ENCODE peak calls at places on chromosomes 5 and 9, in eight cellular contexts. S, J, R, Z, D, X, Q and V are unnamed samples. For H3K9me3 and H3K27me3, the result is how much of the 10 kb centered on the place peaks cover.

GRCh38 chr9:22227986-22228385 is 218.6 kb upstream of the DMRTA1 start:
- DNase-seq in S (no peak), J (no peak), R (no peak), Z (no peak), D (no peak), X (no peak), Q (no peak), V (no peak)

GRCh38 chr9:33687779-33688178 is 107.6 kb upstream of the PRSS3 start:
- DNase-seq in S (no peak), J (peak), R (no peak), Z (no peak), D (no peak), X (no peak), Q (no peak), V (no peak)

GRCh38 chr9:87035868-87036267 is 88.6 kb upstream of the GAS1 start:
- DNase-seq in S (no peak), J (no peak), R (no peak), Z (no peak), D (no peak), X (peak), Q (peak), V (no peak)

GRCh38 chr5:89686081-89686765 is 723.3 kb downstream of the CETN3 start:
- DNase-seq in S (no peak), J (no peak), R (no peak), Z (no peak), D (no peak), X (no peak), Q (peak), V (no peak)

GRCh38 chr5:113378081-113378480 is 56.7 kb downstream of the TSSK1B start:
- DNase-seq in S (no peak), J (no peak), R (peak), Z (peak), D (peak), X (no peak), Q (no peak), V (no peak)

GRCh38 chr5:154491951-154492350 is 13.9 kb upstream of the HAND1 start:
- DNase-seq in S (no peak), J (no peak), R (no peak), Z (no peak), D (no peak), X (no peak), Q (no peak), V (no peak)

GRCh38 chr9:37471942-37472679 is 6.9 kb upstream of the ZBTB5 start:
- DNase-seq in S (peak), J (peak), R (peak), Z (no peak), D (no peak), X (peak), Q (peak), V (peak)

GRCh38 chr9:116450378-116451139 is 236.5 kb upstream of the TRIM32 start:
- DNase-seq in S (no peak), J (peak), R (peak), Z (no peak), D (no peak), X (peak), Q (peak), V (peak)

GRCh38 chr5:44787731-44788130 is 21.0 kb upstream of the MRPS30 start:
- DNase-seq in S (no peak), J (no peak), R (no peak), Z (no peak), D (no peak), X (no peak), Q (no peak), V (no peak)
- H3K9me3 ChIP-seq in S (under half), J (under half), R (under half), Z (under half), D (under half), X (under half), Q (under half), V (under half)

GRCh38 chr5:173202266-173202875 is 32.6 kb downstream of the NKX2-5 start:
- DNase-seq in S (no peak), J (no peak), R (no peak), Z (no peak), D (no peak), X (no peak), Q (no peak), V (no peak)
- H3K9ac ChIP-seq in S (no peak), J (no peak), R (peak), Z (no peak), D (no peak), X (no peak), Q (no peak), V (no peak)

GRCh38 chr5:174720612-174721521 is 3.5 kb upstream of the MSX2 start:
- DNase-seq in S (peak), J (no peak), R (no peak), Z (no peak), D (no peak), X (peak), Q (no peak), V (peak)
- H3K27me3 ChIP-seq in S (half or more), J (half or more), R (half or more), Z (under half), D (under half), X (half or more), Q (under half), V (half or more)

GRCh38 chr5:141420855-141421488 is at the start of gene PCDHGA11:
- DNase-seq in S (no peak), J (peak), R (peak), Z (peak), D (peak), X (peak), Q (peak), V (peak)
- H3K9me3 ChIP-seq in S (half or more), J (half or more), R (half or more), Z (under half), D (under half), X (under half), Q (under half), V (under half)

DNA sequence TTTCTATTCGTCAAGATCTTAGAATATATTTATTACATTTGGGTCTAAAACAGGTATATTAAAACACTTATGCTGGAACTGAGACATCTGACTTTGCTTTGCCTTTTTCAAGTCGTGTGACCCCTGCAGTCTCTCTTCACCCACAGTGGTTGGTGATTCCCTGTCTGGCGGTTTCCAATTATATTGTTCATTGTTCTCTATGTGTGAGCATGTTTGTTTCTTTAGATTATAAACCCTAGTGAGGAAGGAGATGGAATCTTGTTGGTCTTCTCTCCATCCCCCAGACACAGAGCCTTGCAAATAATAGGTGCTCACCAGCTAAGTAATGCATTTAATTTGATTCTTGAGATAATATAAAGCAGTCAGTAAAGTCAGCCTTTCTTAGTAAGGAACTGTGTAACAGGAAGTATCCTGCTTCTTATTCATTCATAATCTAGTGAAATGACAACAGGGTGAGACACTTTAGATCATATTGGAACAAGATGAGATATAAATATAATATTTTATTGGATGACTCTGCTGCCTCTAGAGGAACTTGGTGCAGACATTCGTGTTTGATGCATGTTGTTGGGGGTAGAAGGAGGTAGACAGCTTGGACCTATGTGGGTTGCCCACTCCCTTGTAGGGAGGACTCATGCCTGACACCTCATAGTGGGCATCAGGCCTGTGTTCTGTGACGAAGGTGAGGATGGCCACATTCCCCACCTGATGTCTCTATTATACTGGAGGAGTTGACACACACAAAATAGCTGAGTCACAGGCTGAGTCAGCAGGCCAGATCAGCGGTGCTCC is 88.1 kb downstream of the FGF1 start:
- DNase-seq in S (peak), J (peak), R (peak), Z (no peak), D (no peak), X (peak), Q (peak), V (peak)
- H3K9ac ChIP-seq in S (no peak), J (no peak), R (no peak), Z (no peak), D (no peak), X (no peak), Q (no peak), V (peak)

DNA sequence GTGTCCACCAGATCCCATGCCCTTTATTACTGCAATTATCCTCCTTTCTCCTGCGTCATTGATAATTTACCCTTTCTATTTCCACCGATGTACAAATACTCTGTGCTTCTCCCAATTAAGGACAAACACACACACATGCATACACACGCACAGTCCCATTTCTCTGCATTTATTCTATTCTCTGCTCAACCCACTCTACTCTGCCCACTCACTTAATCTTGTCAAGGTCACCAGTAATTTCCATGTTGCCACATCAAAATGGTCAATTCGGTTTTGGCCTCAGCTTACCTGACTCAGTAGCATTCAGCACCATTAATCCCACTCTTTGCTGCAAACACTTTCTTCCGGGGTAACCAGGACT is 14.6 kb upstream of the STRBP start:
- DNase-seq in S (no peak), J (no peak), R (no peak), Z (no peak), D (no peak), X (no peak), Q (no peak), V (no peak)
- H3K27me3 ChIP-seq in S (under half), J (under half), R (under half), Z (under half), D (under half), X (under half), Q (under half), V (under half)

GRCh38 chr5:80114856-80115255 is 79.7 kb downstream of the THBS4 start:
- DNase-seq in S (no peak), J (no peak), R (no peak), Z (no peak), D (no peak), X (no peak), Q (no peak), V (no peak)
- H3K9me3 ChIP-seq in S (under half), J (under half), R (under half), Z (under half), D (under half), X (under half), Q (under half), V (under half)